ENCODE peak calls at places on chromosomes 6 and 20, in seven cellular contexts. A, J, D, Q, U, C and G are unnamed samples.

GRCh38 chr6:21946298-21946783 is 350.5 kb downstream of the PRL start:
- DNase-seq in A (peak; percentile 94), C (peak; percentile 94), J (no peak), D (no peak), U (no peak), Q (no peak), G (no peak)

GRCh38 chr6:149929422-149929821 is 6.5 kb upstream of the RAET1G start:
- DNase-seq in D (no peak), J (no peak), Q (peak; percentile 45), C (no peak), A (peak; percentile 39), U (no peak), G (no peak)

GRCh38 chr6:36980876-36981619 is 4.9 kb downstream of the MTCH1 start:
- DNase-seq in A (peak; percentile 19), Q (no peak), D (no peak), J (no peak), U (no peak), C (no peak), G (no peak)

GRCh38 chr6:4939241-4939640 is 64.6 kb downstream of the RPP40 start:
- DNase-seq in A (no peak), J (no peak), C (no peak), D (no peak), U (no peak), Q (no peak), G (no peak)

GRCh38 chr6:40477246-40478126 is 109.7 kb downstream of the LRFN2 start:
- DNase-seq in U (peak; percentile 35), D (peak; percentile 4), Q (no peak), C (no peak), J (no peak), A (no peak), G (no peak)

GRCh38 chr20:53950031-53950430 is 120.4 kb downstream of the BCAS1 start:
- DNase-seq in J (no peak), C (no peak), A (peak; percentile 43), D (no peak), Q (no peak), U (no peak), G (no peak)

GRCh38 chr20:59015411-59015810 is 3.8 kb upstream of the TUBB1 start:
- DNase-seq in Q (no peak), A (no peak), U (no peak), C (no peak), J (no peak), D (no peak), G (no peak)

GRCh38 chr20:57262244-57263126 is 4.0 kb downstream of the BMP7 start:
- DNase-seq in D (no peak), C (no peak), Q (no peak), J (no peak), A (no peak), U (no peak), G (no peak)

GRCh38 chr20:709864-710761 is 34.5 kb upstream of the SCRT2 start:
- DNase-seq in A (no peak), C (no peak), Q (no peak), U (no peak), D (no peak), J (no peak), G (no peak)

GRCh38 chr6:141677598-141678211 is 455.0 kb upstream of the GJE1 start:
- DNase-seq in J (no peak), D (peak; percentile 9), A (peak; percentile 61), C (peak; percentile 24), U (no peak), Q (peak; percentile 35), G (no peak)

GRCh38 chr6:95518630-95519227 is 58.6 kb upstream of the MANEA start:
- DNase-seq in A (no peak), D (no peak), Q (no peak), U (no peak), J (no peak), C (no peak), G (no peak)

GRCh38 chr20:49775229-49775693 is 37.4 kb upstream of the SLC9A8 start:
- DNase-seq in U (no peak), D (peak; percentile 32), C (peak; percentile 38), J (no peak), Q (no peak), A (peak; percentile 60), G (peak; percentile 77)

GRCh38 chr6:53982361-53983050 is 128.7 kb upstream of the MLIP start:
- DNase-seq in C (no peak), D (no peak), J (no peak), A (peak; percentile 46), U (no peak), Q (no peak), G (no peak)

GRCh38 chr6:21800948-21801438 is 207.4 kb downstream of the SOX4 start:
- DNase-seq in J (no peak), A (peak; percentile 18), Q (no peak), U (no peak), D (no peak), C (peak; percentile 86), G (no peak)

GRCh38 chr20:33653218-33653899 is 8.8 kb upstream of the C20orf144 start:
- DNase-seq in J (peak; percentile 47), Q (peak; percentile 82), U (no peak), A (peak; percentile 78), D (peak; percentile 53), C (no peak), G (no peak)

GRCh38 chr20:37339208-37339607 is 6.7 kb upstream of the SRC start:
- DNase-seq in C (no peak), A (no peak), Q (no peak), U (no peak), J (no peak), D (no peak), G (no peak)

GRCh38 chr20:24785141-24785924 is 163.7 kb upstream of the CST7 start:
- DNase-seq in Q (no peak), A (peak; percentile 64), D (no peak), U (no peak), J (no peak), C (no peak), G (no peak)

GRCh38 chr6:18515767-18516166 is 128.6 kb downstream of the RNF144B start:
- DNase-seq in D (no peak), J (no peak), Q (no peak), C (peak; percentile 38), A (peak; percentile 35), U (no peak), G (no peak)

GRCh38 chr6:159941286-159942113 is 27.4 kb upstream of the IGF2R start:
- DNase-seq in A (peak; percentile 54), U (no peak), J (no peak), C (peak; percentile 68), D (no peak), Q (peak; percentile 51), G (no peak)

GRCh38 chr6:120147218-120147871 is 797.8 kb upstream of the MAN1A1 start:
- DNase-seq in D (no peak), A (no peak), Q (peak; percentile 14), C (no peak), J (no peak), U (no peak), G (no peak)

GRCh38 chr6:37048851-37049734 is 43.6 kb downstream of the FGD2 start:
- DNase-seq in Q (peak; percentile 69), U (peak; percentile 56), D (no peak), C (peak; percentile 87), J (peak; percentile 45), A (peak; percentile 84), G (peak; percentile 74)

DNA sequence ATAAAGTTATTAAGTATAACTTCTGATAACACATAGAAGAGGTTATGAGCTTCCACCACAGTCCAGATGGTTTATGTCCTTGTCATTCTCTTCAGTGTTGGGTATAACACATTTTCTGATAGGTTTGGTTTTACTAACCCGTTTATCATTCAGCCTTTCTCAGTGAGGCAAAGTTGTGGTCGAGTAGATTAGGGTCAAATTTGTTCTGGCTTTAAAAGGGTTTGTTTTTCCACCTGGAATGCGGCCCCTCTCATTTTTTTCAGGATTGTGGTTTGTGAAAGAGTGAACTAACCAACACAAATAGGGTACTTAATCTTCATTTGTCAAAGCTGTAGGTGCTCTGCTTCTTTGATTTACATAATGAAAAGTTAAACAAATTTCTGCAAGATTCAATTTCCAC is 204.2 kb upstream of the ASCC3 start:
- DNase-seq in U (no peak), Q (no peak), C (peak; percentile 76), J (no peak), D (no peak), A (no peak), G (no peak)
- H3K4me3 ChIP-seq in U (no peak overlapping the region), Q (no peak overlapping the region), C (no peak overlapping the region), J (no peak overlapping the region), D (no peak overlapping the region), A (no peak overlapping the region), G (no peak overlapping the region)

GRCh38 chr6:113377362-113377942 is 479.7 kb upstream of the MARCKS start:
- DNase-seq in A (no peak), J (no peak), D (no peak), Q (no peak), C (no peak), U (no peak), G (no peak)

GRCh38 chr6:113383701-113384100 is 473.4 kb upstream of the MARCKS start:
- DNase-seq in D (no peak), A (no peak), U (no peak), Q (no peak), J (no peak), C (no peak), G (no peak)

GRCh38 chr6:113381957-113382356 is 475.2 kb upstream of the MARCKS start:
- DNase-seq in A (peak; percentile 35), C (peak; percentile 47), Q (peak; percentile 53), D (no peak), U (no peak), J (peak; percentile 37), G (no peak)

GRCh38 chr6:113380591-113380990 is 476.6 kb upstream of the MARCKS start:
- DNase-seq in D (no peak), U (no peak), J (no peak), Q (no peak), A (no peak), C (no peak), G (no peak)

DNA sequence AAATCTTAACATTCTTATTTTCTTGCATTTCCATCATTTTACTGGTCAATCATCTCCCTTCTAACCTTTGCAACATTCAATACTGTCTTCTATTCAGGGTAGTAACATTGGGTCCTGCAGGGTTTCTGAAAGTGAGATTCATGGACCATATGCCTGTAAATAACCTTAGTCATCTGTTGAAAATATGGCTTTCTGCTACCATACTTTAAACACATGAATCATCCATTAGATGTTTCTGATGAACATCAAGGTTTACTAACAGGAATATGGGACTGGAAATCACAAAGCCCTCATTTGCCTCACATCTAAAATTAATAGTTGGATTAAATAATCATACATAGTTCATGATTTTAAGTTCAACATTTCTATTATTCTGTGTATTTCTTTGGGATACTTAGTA is 475.9 kb upstream of the MARCKS start:
- DNase-seq in J (no peak), A (no peak), D (no peak), U (no peak), Q (no peak), C (no peak), G (no peak)
- H3K27ac ChIP-seq in J (no peak overlapping the region), A (no peak overlapping the region), D (no peak overlapping the region), U (no peak overlapping the region), Q (no peak overlapping the region), C (no peak overlapping the region), G (no peak overlapping the region)

GRCh38 chr6:75348882-75349261 is 64.3 kb upstream of the TMEM30A start:
- DNase-seq in J (no peak), Q (no peak), C (no peak), U (no peak), D (no peak), A (no peak), G (no peak)
- H3K4me3 ChIP-seq in J (peak overlapping the region; percentile 47), Q (no peak overlapping the region), C (no peak overlapping the region), U (no peak overlapping the region), D (no peak overlapping the region), A (peak overlapping the region; percentile 56), G (peak overlapping the region; percentile 47)

DNA sequence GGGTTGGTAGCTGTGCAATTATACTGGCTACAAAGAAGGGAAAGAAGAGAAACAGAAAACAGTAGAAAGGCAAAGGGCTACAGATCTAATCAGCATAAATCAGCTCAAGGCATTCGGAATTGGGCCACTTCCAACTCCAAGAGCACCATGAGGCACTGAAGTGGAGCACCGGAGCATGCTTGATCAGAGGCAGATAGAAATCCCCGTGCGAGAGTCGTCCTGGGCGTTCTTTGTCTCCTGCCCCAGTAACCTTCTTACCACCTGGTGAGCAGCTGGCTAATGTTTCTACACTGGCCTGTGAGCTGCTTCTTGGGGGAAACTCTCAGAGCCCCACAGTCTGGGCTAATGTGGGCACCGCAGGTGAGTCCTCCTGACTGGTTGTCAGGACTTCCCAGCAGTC is 16.7 kb downstream of the NEDD9 start:
- DNase-seq in C (no peak), J (no peak), D (no peak), Q (no peak), A (no peak), U (no peak), G (no peak)
- H3K27ac ChIP-seq in C (no peak overlapping the region), J (peak overlapping the region; percentile 87), D (no peak overlapping the region), Q (no peak overlapping the region), A (no peak overlapping the region), U (no peak overlapping the region), G (peak overlapping the region; percentile 71)